ENCODE peak calls at places on chromosomes 11 and 22, in five cellular contexts. F is transverse colon, J is SK-N-SH, L is sigmoid colon, O is HCT116. B is an unnamed sample.

GRCh38 chr22:24554316-24555159 is at the start of gene GUCD1:
- DNase-seq in L (no peak), F (peak), J (no peak), O (no peak), B (no peak)

GRCh38 chr22:35208003-35208402 is 49.3 kb upstream of the HMGXB4 start:
- DNase-seq in O (no peak), L (no peak), F (no peak), J (no peak), B (no peak)

GRCh38 chr11:6357222-6357621 is 33.1 kb upstream of the SMPD1 start:
- DNase-seq in F (peak), J (no peak), O (peak), L (peak), B (no peak)

GRCh38 chr11:36455658-36456111 is 54.4 kb downstream of the TRAF6 start:
- DNase-seq in L (peak), J (peak), O (no peak), F (peak), B (no peak)

GRCh38 chr11:33987545-33987944 is 64.0 kb upstream of the CAPRIN1 start:
- DNase-seq in F (no peak), J (no peak), O (no peak), L (no peak), B (no peak)

GRCh38 chr11:132886335-132886734 is 646.0 kb downstream of the OPCML start:
- DNase-seq in J (no peak), L (no peak), F (no peak), O (no peak), B (no peak)

GRCh38 chr11:48055292-48056132 is 75.2 kb downstream of the PTPRJ start:
- DNase-seq in J (no peak), F (peak), O (no peak), L (no peak), B (no peak)

GRCh38 chr11:203945-204586 is 3.1 kb downstream of the BET1L start:
- DNase-seq in O (no peak), J (no peak), F (no peak), L (peak), B (no peak)

GRCh38 chr11:32821917-32822560 is 7.7 kb upstream of the PRRG4 start:
- DNase-seq in L (no peak), J (no peak), O (no peak), F (no peak), B (no peak)

GRCh38 chr22:30575011-30575671 is 676 bp upstream of the GAL3ST1 start:
- DNase-seq in O (no peak), J (peak), F (no peak), L (no peak), B (no peak)

GRCh38 chr11:112580864-112581263 is 320.2 kb upstream of the PLET1 start:
- DNase-seq in F (no peak), L (no peak), J (no peak), O (no peak), B (peak)

GRCh38 chr11:97280347-97280746 is 890.5 kb downstream of the JRKL start:
- DNase-seq in J (no peak), O (no peak), F (no peak), L (no peak), B (no peak)

GRCh38 chr11:97279341-97279740 is 889.5 kb downstream of the JRKL start:
- DNase-seq in J (no peak), O (no peak), F (no peak), L (no peak), B (no peak)
- H3K4me3 ChIP-seq in J (no peak), O (no peak), F (no peak), L (no peak), B (no peak)

DNA sequence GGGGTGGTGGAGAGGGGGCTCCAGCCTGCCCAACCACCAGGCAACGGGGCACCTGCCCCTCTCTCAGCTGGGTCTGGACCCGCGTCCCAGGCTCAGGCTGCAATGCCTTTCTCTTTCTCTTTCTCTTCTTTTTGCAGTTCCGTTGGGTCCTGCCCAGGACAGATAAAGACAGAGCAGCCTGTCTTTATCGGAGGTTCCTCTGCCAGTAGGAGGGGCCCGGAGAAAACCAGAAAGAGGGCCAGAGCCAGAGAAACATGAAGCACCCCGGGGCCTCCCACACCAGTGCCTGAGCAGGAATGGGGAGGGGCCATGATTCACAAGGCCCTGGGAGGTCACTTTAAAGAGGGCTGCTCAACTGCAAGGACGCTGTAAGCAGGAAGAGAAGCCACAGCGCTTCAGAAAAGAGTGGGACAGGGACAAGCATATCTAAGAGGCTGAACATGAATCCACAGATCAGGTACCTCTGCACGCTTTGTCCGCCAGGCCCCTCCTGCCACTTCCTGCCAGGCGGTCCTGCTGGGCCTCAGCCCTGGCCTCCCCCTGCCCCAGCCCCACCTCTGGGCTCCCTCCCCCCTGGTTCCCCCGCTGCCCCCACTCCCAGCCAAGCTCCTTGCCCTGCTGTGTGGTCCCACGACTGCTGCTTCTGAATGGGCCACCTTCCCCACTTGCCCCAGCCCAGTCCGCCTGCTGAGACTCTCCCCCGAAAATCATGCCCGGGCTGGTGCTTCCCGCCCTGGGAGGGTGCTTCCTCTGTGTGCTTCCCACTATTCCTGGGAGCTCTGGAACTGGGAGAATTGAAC is at the start of gene APOBEC3C:
- DNase-seq in J (peak), L (peak), F (peak), O (peak), B (peak)
- H3K27ac ChIP-seq in J (peak), L (peak), F (peak), O (peak), B (peak)

GRCh38 chr11:118438314-118438931 is 2.1 kb downstream of the KMT2A start:
- DNase-seq in O (no peak), L (peak), J (peak), F (peak), B (no peak)
- TF ChIP-seq POLR2AphosphoS5 in O (no peak), L (no peak), J (no peak), F (no peak), B (peak)

DNA sequence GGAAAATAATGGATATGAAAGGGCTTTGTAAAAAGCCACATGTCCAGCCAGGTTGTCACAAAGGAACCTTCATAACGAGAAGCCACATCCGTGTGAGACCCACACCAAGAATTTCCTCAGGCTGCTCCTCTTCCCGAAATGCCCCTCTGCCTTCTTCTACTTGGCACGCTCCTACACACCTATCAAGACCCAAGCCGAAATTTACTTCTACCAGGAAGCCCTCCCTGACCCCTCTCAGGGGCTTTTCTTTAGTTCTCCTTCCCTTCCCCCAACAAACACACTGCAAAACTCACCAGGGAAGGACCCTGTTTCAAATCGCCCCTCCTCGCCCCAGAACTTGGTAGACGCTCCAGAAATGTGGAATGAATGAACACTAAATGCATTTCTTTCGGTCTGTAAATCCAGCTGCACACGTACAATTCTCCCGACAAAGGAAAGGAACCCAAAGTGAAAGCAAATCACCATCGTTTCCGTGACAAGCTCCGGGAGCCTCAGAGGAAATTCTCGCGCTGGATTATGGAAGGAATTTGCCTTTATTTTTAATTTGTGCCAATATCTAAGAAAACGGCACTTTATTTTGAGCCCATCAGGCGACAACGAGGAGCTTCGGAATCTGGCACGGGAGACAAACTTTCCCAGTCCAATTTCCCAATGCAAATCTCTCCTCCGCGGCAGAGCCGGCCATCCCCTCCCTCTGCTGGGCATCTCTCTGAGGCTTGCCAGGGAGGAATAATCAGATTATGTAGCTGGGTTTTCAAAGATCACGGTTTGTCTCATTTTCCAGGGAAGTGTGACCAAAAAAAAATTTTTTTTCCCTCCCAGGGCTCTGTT is 13.2 kb upstream of the SHISAL1 start:
- DNase-seq in F (no peak), J (peak), O (no peak), L (no peak), B (no peak)
- H3K4me3 ChIP-seq in F (peak), J (peak), O (no peak), L (peak), B (peak)

DNA sequence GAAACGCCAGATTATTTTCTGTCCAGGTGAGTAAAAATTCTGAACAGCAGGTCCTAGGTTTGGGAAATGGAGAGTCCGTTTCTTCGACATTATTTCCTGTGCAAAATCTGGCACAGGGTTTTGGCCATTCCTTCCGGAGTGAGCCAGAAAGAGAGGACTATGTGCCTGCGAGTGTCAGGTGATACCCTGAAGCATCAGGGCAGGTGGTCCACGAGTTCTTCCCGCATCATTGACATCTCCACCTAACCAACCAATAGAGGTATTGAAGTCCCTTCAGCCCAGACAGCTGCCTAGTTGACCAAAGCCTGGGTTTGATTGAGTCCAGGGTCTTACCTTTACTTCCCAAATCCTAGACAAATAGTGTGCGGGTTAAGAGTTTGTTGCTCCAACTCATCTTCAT is 808 bp downstream of the SNAP29 start:
- DNase-seq in J (no peak), F (no peak), O (no peak), L (no peak), B (no peak)
- H3K27ac ChIP-seq in J (no peak), F (peak), O (peak), L (peak), B (peak)

GRCh38 chr11:35340101-35340500 is 79.3 kb downstream of the SLC1A2 start:
- DNase-seq in J (no peak), F (no peak), L (no peak), O (no peak), B (no peak)

GRCh38 chr11:35337919-35338316 is 81.4 kb downstream of the SLC1A2 start:
- DNase-seq in F (no peak), L (no peak), O (no peak), J (no peak), B (no peak)

GRCh38 chr11:35338928-35339327 is 80.4 kb downstream of the SLC1A2 start:
- DNase-seq in L (no peak), O (no peak), F (no peak), J (no peak), B (no peak)

GRCh38 chr11:35335226-35335625 is 84.1 kb downstream of the SLC1A2 start:
- DNase-seq in L (no peak), O (no peak), J (no peak), F (no peak), B (no peak)

GRCh38 chr11:35337136-35337918 is 82.0 kb downstream of the SLC1A2 start:
- DNase-seq in J (no peak), O (peak), F (no peak), L (no peak), B (no peak)
- TF ChIP-seq POLR2AphosphoS5 in J (peak), O (peak), F (no peak), L (no peak), B (peak)

GRCh38 chr11:12827929-12828812 is 153.9 kb downstream of the TEAD1 start:
- DNase-seq in F (peak), L (no peak), O (no peak), J (no peak), B (no peak)

GRCh38 chr11:12829131-12829530 is 154.9 kb downstream of the TEAD1 start:
- DNase-seq in F (no peak), O (no peak), L (no peak), J (no peak), B (no peak)

GRCh38 chr11:12831471-12832202 is 157.4 kb downstream of the TEAD1 start:
- DNase-seq in J (no peak), L (no peak), F (no peak), O (no peak), B (no peak)

GRCh38 chr11:12827369-12827768 is 153.1 kb downstream of the TEAD1 start:
- DNase-seq in O (no peak), J (no peak), L (no peak), F (no peak), B (no peak)

DNA sequence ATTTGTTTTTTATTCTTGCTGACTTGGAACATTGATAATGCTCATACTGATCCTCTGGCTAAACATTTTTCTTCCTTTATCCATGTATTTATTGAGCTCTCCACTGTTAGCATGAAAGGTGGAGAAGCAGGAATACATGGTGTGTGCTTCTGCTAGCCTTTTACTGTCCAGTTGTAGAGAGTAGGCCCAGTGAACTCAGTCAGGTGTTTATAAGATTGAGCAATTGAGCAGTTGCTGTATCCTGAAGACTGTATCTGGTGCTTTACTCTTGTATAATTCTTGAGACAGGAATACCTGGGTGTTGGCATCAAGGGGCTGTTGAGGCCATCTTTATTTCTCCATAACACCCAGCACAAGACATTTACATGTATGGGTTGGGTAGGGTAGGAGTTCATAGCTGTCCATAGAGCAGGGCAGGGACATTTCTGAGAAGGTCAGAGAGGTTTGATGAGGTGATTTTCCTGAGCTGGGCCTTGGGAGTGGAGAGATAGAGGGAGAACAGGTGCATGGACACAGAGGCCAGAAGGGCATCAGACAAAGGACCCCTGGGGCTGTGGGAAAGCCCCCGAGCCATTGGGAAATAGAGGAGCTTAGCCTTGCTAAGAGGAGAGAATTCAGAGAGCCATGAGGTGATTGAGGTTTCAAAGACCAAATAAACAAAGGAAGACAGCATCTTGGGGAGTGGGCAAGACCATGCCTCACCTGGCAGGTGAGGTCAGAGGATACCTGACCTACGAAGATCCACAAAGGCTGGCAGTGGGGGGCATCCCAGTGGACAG is 155.5 kb downstream of the TEAD1 start:
- DNase-seq in F (no peak), O (no peak), L (no peak), J (no peak), B (no peak)
- H3K4me3 ChIP-seq in F (no peak), O (no peak), L (no peak), J (no peak), B (no peak)

DNA sequence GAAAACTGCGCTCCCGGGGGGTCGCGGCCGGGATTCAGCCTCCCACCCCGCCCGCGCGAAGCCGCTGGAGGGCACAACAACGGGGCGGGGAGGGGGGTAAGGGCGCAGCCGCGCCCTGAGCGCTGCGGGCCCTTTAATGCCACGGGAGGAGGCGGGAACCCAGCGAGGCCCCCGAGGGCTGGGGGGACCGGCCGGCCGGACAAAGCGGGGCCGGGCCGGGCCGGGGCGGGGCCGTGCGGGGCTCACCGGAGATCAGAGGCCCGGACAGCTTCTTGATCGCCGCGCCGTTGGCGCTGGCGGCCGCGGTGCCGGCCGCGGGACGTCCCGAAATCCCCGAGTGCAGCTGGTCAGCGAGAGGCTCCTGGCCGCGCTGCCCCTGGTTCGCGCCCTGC is 1.2 kb downstream of the CDKN1C start:
- DNase-seq in O (no peak), F (peak), J (peak), L (peak), B (no peak)
- H3K27ac ChIP-seq in O (peak), F (peak), J (peak), L (peak), B (peak)

GRCh38 chr11:65506770-65507485 is 8.1 kb downstream of the MALAT1 start:
- DNase-seq in O (peak), F (peak), J (no peak), L (peak), B (no peak)
- TF ChIP-seq POLR2AphosphoS5 in O (peak), F (peak), J (peak), L (peak), B (peak)

B was measured in esophagus muscularis mucosa.